ENCODE peak calls at places on chromosomes 7 and 10, in eight cellular contexts. One of them, this sample, is unnamed.

GRCh38 chr10:96840841-96841518 is 8.9 kb downstream of the LCOR start:
- DNase-seq in AG04450: no peak
- DNase-seq in lung microvascular endothelial cell: peak; percentile 48
- DNase-seq in sigmoid colon: no peak
- DNase-seq in psoas muscle: no peak
- DNase-seq in T-helper 17 cell: no peak
- DNase-seq in stromal cell of bone marrow: no peak
- DNase-seq in H1: no peak
- DNase-seq in this sample: no peak

GRCh38 chr10:121734517-121735137 is 136.4 kb upstream of the FGFR2 start:
- DNase-seq in H1: peak; percentile 64
- DNase-seq in psoas muscle: no peak
- DNase-seq in stromal cell of bone marrow: peak; percentile 3
- DNase-seq in T-helper 17 cell: no peak
- DNase-seq in sigmoid colon: no peak
- DNase-seq in AG04450: no peak
- DNase-seq in lung microvascular endothelial cell: peak; percentile 16
- DNase-seq in this sample: no peak

GRCh38 chr7:1899201-1899600 is 229.1 kb downstream of the ELFN1 start:
- DNase-seq in AG04450: peak; percentile 74
- DNase-seq in sigmoid colon: no peak
- DNase-seq in T-helper 17 cell: no peak
- DNase-seq in psoas muscle: peak; percentile 59
- DNase-seq in H1: no peak
- DNase-seq in stromal cell of bone marrow: peak; percentile 87
- DNase-seq in lung microvascular endothelial cell: peak; percentile 19
- DNase-seq in this sample: peak; percentile 64

GRCh38 chr10:104895541-104895940 is 254.5 kb downstream of the SORCS3 start:
- DNase-seq in stromal cell of bone marrow: no peak
- DNase-seq in lung microvascular endothelial cell: no peak
- DNase-seq in sigmoid colon: no peak
- DNase-seq in AG04450: no peak
- DNase-seq in T-helper 17 cell: no peak
- DNase-seq in H1: no peak
- DNase-seq in psoas muscle: no peak
- DNase-seq in this sample: no peak

GRCh38 chr7:44713680-44714335 is 34.8 kb upstream of the ZMIZ2 start:
- DNase-seq in AG04450: no peak
- DNase-seq in stromal cell of bone marrow: no peak
- DNase-seq in H1: no peak
- DNase-seq in T-helper 17 cell: no peak
- DNase-seq in sigmoid colon: no peak
- DNase-seq in lung microvascular endothelial cell: no peak
- DNase-seq in psoas muscle: no peak
- DNase-seq in this sample: peak; percentile 24

GRCh38 chr7:19020062-19020461 is 97.4 kb downstream of the TWIST1 start:
- DNase-seq in H1: no peak
- DNase-seq in AG04450: no peak
- DNase-seq in T-helper 17 cell: no peak
- DNase-seq in lung microvascular endothelial cell: no peak
- DNase-seq in psoas muscle: no peak
- DNase-seq in sigmoid colon: no peak
- DNase-seq in stromal cell of bone marrow: no peak
- DNase-seq in this sample: no peak

GRCh38 chr7:64640504-64640903 is 25.4 kb upstream of the ZNF107 start:
- DNase-seq in H1: no peak
- DNase-seq in sigmoid colon: no peak
- DNase-seq in psoas muscle: no peak
- DNase-seq in lung microvascular endothelial cell: no peak
- DNase-seq in T-helper 17 cell: no peak
- DNase-seq in AG04450: no peak
- DNase-seq in stromal cell of bone marrow: no peak
- DNase-seq in this sample: no peak

GRCh38 chr10:98403812-98404504 is 11.0 kb downstream of the PYROXD2 start:
- DNase-seq in psoas muscle: no peak
- DNase-seq in sigmoid colon: no peak
- DNase-seq in lung microvascular endothelial cell: no peak
- DNase-seq in AG04450: peak; percentile 33
- DNase-seq in T-helper 17 cell: no peak
- DNase-seq in stromal cell of bone marrow: peak; percentile 34
- DNase-seq in H1: no peak
- DNase-seq in this sample: no peak

GRCh38 chr7:39950473-39951155 is 558 bp downstream of the CDK13 start:
- DNase-seq in AG04450: no peak
- DNase-seq in psoas muscle: peak; percentile 64
- DNase-seq in lung microvascular endothelial cell: peak; percentile 48
- DNase-seq in H1: peak; percentile 65
- DNase-seq in stromal cell of bone marrow: no peak
- DNase-seq in sigmoid colon: peak; percentile 67
- DNase-seq in T-helper 17 cell: peak; percentile 26
- DNase-seq in this sample: no peak

GRCh38 chr7:98250789-98251188 is 1.2 kb downstream of the TECPR1 start:
- DNase-seq in psoas muscle: no peak
- DNase-seq in stromal cell of bone marrow: no peak
- DNase-seq in sigmoid colon: no peak
- DNase-seq in AG04450: no peak
- DNase-seq in H1: no peak
- DNase-seq in T-helper 17 cell: no peak
- DNase-seq in lung microvascular endothelial cell: peak; percentile 59
- DNase-seq in this sample: no peak

GRCh38 chr10:112360308-112361270 is 13.3 kb upstream of the ACSL5 start:
- DNase-seq in H1: no peak
- DNase-seq in lung microvascular endothelial cell: peak; percentile 50
- DNase-seq in sigmoid colon: no peak
- DNase-seq in AG04450: no peak
- DNase-seq in T-helper 17 cell: no peak
- DNase-seq in stromal cell of bone marrow: no peak
- DNase-seq in psoas muscle: peak; percentile 49
- DNase-seq in this sample: no peak

GRCh38 chr10:1209355-1209979 is 153.3 kb downstream of the WDR37 start:
- DNase-seq in T-helper 17 cell: no peak
- DNase-seq in stromal cell of bone marrow: no peak
- DNase-seq in lung microvascular endothelial cell: no peak
- DNase-seq in H1: peak; percentile 33
- DNase-seq in psoas muscle: no peak
- DNase-seq in sigmoid colon: no peak
- DNase-seq in AG04450: no peak
- DNase-seq in this sample: peak; percentile 21

This sample was measured in chondrocyte.